ENCODE peak calls at places on chromosomes 1 and 21, in nine cellular contexts. G, M, C, F, O, D, A, H and T are unnamed samples. For H3K4me1, the result is how much of the 10 kb centered on the place peaks cover.

GRCh38 chr1:84634536-84635205 is 55.6 kb downstream of the SSX2IP start:
- DNase-seq in G (peak), M (no peak), C (no peak), F (no peak), O (no peak), D (no peak), A (no peak), H (no peak), T (no peak)

GRCh38 chr21:40331804-40332203 is 464.6 kb downstream of the PCP4 start:
- DNase-seq in G (no peak), M (no peak), C (no peak), F (no peak), O (no peak), D (no peak), A (no peak), H (no peak), T (no peak)

GRCh38 chr21:33686386-33686785 is 44.1 kb downstream of the ITSN1 start:
- DNase-seq in G (no peak), M (no peak), C (no peak), F (no peak), O (no peak), D (no peak), A (no peak), H (no peak), T (no peak)

GRCh38 chr1:214107322-214108096 is 119.7 kb downstream of the PROX1 start:
- DNase-seq in G (no peak), M (no peak), C (peak), F (peak), O (peak), D (no peak), A (peak), H (no peak), T (peak)

GRCh38 chr1:10896673-10897072 is 100.2 kb upstream of the CASZ1 start:
- DNase-seq in G (no peak), M (no peak), C (no peak), F (no peak), O (no peak), D (no peak), A (no peak), H (no peak), T (no peak)

GRCh38 chr1:174224641-174225040 is 65.3 kb downstream of the RABGAP1L start:
- DNase-seq in G (no peak), M (no peak), C (no peak), F (no peak), O (no peak), D (no peak), A (no peak), H (no peak), T (no peak)

GRCh38 chr1:53195913-53196484 is 625 bp upstream of the CPT2 start:
- DNase-seq in G (peak), M (no peak), C (no peak), F (no peak), O (no peak), D (no peak), A (no peak), H (no peak), T (no peak)

GRCh38 chr21:15410853-15411252 is 318.9 kb upstream of the USP25 start:
- DNase-seq in G (no peak), M (no peak), C (no peak), F (no peak), O (no peak), D (no peak), A (no peak), H (no peak), T (no peak)

GRCh38 chr1:208421511-208421910 is 177.3 kb upstream of the PLXNA2 start:
- DNase-seq in G (no peak), M (no peak), C (no peak), F (no peak), O (no peak), D (no peak), A (no peak), H (no peak), T (no peak)

GRCh38 chr1:221268295-221268694 is 389.1 kb downstream of the HLX start:
- DNase-seq in G (no peak), M (no peak), C (no peak), F (peak), O (no peak), D (no peak), A (no peak), H (no peak), T (no peak)

GRCh38 chr1:242129103-242129502 is 130.2 kb upstream of the MAP1LC3C start:
- DNase-seq in G (no peak), M (no peak), C (no peak), F (no peak), O (no peak), D (no peak), A (no peak), H (no peak), T (no peak)

GRCh38 chr1:178075323-178075722 is 18.6 kb upstream of the RASAL2 start:
- DNase-seq in G (no peak), M (no peak), C (no peak), F (no peak), O (no peak), D (no peak), A (no peak), H (no peak), T (no peak)

GRCh38 chr1:239795289-239795688 is 296.4 kb upstream of the FMN2 start:
- DNase-seq in G (no peak), M (no peak), C (no peak), F (no peak), O (no peak), D (no peak), A (no peak), H (no peak), T (no peak)

GRCh38 chr1:184296466-184297243 is 90.2 kb upstream of the C1orf21 start:
- DNase-seq in G (no peak), M (peak), C (peak), F (peak), O (peak), D (peak), A (peak), H (peak), T (peak)

GRCh38 chr1:98931134-98931835 is 73.4 kb downstream of the PLPPR5 start:
- DNase-seq in G (no peak), M (no peak), C (no peak), F (peak), O (no peak), D (no peak), A (no peak), H (no peak), T (no peak)

GRCh38 chr1:78619029-78619428 is 1.2 kb upstream of the IFI44L start:
- DNase-seq in G (no peak), M (no peak), C (no peak), F (no peak), O (no peak), D (no peak), A (no peak), H (no peak), T (no peak)

GRCh38 chr1:6415979-6416656 is 3.6 kb downstream of the HES2 start:
- DNase-seq in G (no peak), M (no peak), C (no peak), F (no peak), O (no peak), D (no peak), A (no peak), H (no peak), T (no peak)

GRCh38 chr21:42453301-42454220 is 42.5 kb downstream of the RSPH1 start:
- DNase-seq in G (no peak), M (no peak), C (no peak), F (no peak), O (no peak), D (no peak), A (no peak), H (no peak), T (peak)

GRCh38 chr1:56068908-56069307 is 510.5 kb downstream of the PLPP3 start:
- DNase-seq in G (no peak), M (no peak), C (no peak), F (peak), O (no peak), D (no peak), A (no peak), H (no peak), T (no peak)
- H3K4me3 ChIP-seq in G (no peak), M (no peak), C (no peak), F (no peak), O (no peak), D (no peak), A (no peak), H (no peak), T (no peak)

GRCh38 chr21:46322351-46323226 is 1.1 kb downstream of the C21orf58 start:
- DNase-seq in G (no peak), M (no peak), C (no peak), F (peak), O (peak), D (no peak), A (peak), H (no peak), T (no peak)
- H3K4me1 ChIP-seq in G (under half), M (under half), C (under half), F (under half), O (under half), D (under half), A (under half), H (under half), T (under half)

DNA sequence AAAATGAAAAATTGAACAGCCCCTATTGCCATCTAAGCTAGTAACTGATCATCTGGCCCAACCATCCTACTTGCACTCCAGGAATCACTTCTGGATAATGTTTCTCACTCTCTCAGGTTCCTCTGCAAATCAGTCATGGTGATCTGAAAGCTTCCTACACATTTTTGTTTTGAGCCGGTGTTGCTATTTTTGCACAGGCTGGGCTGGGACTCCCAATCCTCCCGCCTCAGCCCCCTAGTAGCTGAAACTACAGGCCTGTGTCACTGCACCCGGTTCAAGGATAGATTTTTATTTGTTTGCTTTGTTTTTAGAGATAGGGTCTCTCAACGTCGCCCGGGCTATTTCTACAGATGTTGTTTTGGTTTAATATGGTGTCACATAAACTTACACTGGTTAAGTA is 40.5 kb upstream of the HMCN1 start:
- DNase-seq in G (no peak), M (no peak), C (no peak), F (no peak), O (no peak), D (no peak), A (no peak), H (no peak), T (no peak)
- H3K4me3 ChIP-seq in G (no peak), M (peak), C (no peak), F (no peak), O (peak), D (peak), A (peak), H (peak), T (no peak)

DNA sequence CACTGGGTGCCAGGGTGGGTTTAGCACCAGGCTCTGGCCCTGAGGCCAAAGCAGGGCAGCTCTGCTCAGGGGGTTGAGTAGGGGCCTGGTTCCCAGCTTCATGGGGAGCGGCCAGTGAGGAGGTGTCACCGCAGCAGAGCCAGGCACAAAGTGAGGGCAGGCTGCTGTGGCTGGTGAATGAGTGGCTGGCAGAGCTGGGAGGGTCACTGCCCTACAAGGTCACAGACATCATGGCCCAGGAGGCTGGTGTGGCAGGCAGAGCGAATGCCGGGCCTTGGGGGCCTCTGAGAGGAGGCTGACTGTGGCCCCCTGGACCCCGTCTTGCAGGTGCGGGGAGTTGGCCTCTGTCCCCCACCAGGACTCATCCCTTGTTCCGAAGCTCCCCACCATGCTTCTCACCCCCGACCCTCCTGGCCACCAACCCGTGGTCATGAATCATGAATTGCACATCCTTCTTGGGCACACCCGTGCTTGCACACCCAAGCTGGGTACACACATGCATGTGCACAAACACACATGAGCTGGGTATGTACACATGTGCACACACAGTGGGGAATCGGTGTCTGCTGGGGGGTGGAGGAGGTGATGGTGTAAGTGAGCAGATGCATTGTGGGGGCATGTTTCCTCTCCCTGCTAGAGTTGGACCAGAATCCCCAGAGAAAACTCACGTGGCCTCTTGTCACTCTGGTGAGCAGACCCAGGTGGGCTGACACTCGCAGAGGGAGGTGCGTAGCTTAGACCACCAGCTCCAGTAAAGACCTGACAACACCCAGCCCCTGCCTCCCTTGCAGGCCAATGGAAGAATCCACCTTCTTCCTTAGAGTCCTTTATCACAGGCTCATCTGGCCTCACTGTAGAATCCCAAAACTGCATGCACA is 4.8 kb upstream of the GNB1 start:
- DNase-seq in G (no peak), M (peak), C (no peak), F (no peak), O (peak), D (no peak), A (no peak), H (no peak), T (no peak)
- H3K4me1 ChIP-seq in G (under half), M (under half), C (under half), F (under half), O (under half), D (under half), A (under half), H (under half), T (under half)

GRCh38 chr1:8361198-8361849 is 43.4 kb downstream of the SLC45A1 start:
- DNase-seq in G (no peak), M (no peak), C (no peak), F (no peak), O (peak), D (no peak), A (no peak), H (no peak), T (no peak)
- H3K4me3 ChIP-seq in G (no peak), M (no peak), C (no peak), F (no peak), O (no peak), D (no peak), A (no peak), H (no peak), T (no peak)

DNA sequence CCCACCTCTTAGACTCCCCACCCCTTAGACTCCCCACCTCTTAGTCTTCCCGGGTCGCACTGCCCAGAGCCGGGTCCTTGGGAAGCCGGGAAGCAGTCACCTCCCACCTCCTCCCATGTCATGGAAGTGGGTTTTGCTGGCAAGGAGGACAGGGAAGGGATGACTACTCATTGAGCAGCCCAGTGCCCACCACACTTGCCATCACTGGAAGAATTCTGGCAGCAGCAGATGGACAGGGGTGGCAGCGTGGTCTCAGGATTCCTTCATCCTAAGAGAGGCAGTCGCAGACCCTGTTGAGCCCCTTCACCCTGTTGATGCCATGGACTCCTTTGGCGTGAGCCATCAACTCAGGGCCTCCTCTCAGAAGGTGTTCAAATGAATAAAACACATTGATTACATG is 140.8 kb downstream of the PGBD5 start:
- DNase-seq in G (no peak), M (no peak), C (no peak), F (no peak), O (no peak), D (peak), A (no peak), H (no peak), T (no peak)
- H3K4me1 ChIP-seq in G (under half), M (under half), C (under half), F (under half), O (under half), D (under half), A (under half), H (under half), T (under half)

DNA sequence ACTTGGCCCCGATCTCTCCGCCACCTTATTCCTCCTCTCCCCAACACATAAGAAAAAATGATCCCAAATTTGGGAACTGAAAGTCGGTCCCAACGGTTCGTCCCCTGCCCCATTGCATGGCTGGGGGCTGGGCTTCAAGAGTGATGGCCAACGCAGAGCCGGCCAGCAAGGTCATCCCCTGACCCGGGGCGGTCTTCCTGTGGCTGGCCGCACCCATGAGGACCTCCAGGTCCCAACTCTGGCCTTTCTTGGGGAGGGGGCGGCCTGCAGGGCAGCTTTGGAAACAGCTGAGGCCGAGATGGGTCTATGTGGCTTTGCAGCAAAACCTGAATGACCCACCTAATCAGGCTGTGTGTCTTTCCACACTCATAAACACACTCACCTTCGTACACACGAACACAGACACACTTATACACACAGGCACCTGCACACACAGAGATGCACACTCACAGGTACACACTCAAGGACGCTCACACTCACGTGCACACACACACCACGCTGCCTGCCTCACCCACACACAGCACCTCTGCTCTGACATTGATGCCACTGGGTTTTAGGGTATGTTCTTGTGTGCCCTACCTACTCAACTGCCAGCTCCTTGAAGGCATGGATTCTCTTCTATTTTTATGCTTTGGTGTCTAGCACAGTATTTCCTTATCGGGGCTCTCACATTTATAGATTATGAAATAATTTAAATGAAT is 562 bp downstream of the DYNLT5 start:
- DNase-seq in G (no peak), M (no peak), C (no peak), F (no peak), O (no peak), D (peak), A (no peak), H (no peak), T (no peak)
- H3K4me3 ChIP-seq in G (no peak), M (peak), C (peak), F (peak), O (peak), D (peak), A (peak), H (peak), T (no peak)